ENCODE peak calls at places on chromosome 9, in five cellular contexts. S is HepG2, X is H1, I is K562, U is GM12878. V is an unnamed sample.

GRCh38 chr9:129895376-129896268 is 60.4 kb downstream of the USP20 start:
- DNase-seq in S (no peak), X (no peak), I (no peak), U (no peak), V (no peak)

GRCh38 chr9:132877818-132878694 is at the start of gene AK8:
- DNase-seq in X (peak), U (no peak), I (peak), S (peak), V (peak)

GRCh38 chr9:71120439-71121247 is 778 bp downstream of the TRPM3 start:
- DNase-seq in S (no peak), I (no peak), U (no peak), X (no peak), V (no peak)

GRCh38 chr9:131273791-131274673 is 2.3 kb downstream of the FAM78A start:
- DNase-seq in U (no peak), S (no peak), I (peak), X (no peak), V (no peak)

GRCh38 chr9:6910032-6910431 is 152.3 kb downstream of the KDM4C start:
- DNase-seq in X (no peak), I (no peak), U (no peak), S (no peak), V (peak)

GRCh38 chr9:70435948-70436347 is 21.5 kb upstream of the KLF9 start:
- DNase-seq in I (no peak), X (no peak), S (no peak), U (no peak), V (no peak)

GRCh38 chr9:84297162-84297821 is 43.3 kb downstream of the SLC28A3 start:
- DNase-seq in U (no peak), X (no peak), I (no peak), S (no peak), V (no peak)

GRCh38 chr9:111661802-111662491 is 542 bp downstream of the GNG10 start:
- DNase-seq in S (no peak), U (no peak), X (peak), I (peak), V (peak)

GRCh38 chr9:89878687-89879086 is 273.9 kb downstream of the GADD45G start:
- DNase-seq in X (peak), U (no peak), I (no peak), S (peak), V (peak)

GRCh38 chr9:99445920-99446319 is 223.8 kb downstream of the SEC61B start:
- DNase-seq in U (no peak), X (no peak), S (no peak), I (no peak), V (no peak)

GRCh38 chr9:135919318-135919717 is 12.0 kb upstream of the CAMSAP1 start:
- DNase-seq in I (no peak), U (no peak), X (no peak), S (no peak), V (no peak)

DNA sequence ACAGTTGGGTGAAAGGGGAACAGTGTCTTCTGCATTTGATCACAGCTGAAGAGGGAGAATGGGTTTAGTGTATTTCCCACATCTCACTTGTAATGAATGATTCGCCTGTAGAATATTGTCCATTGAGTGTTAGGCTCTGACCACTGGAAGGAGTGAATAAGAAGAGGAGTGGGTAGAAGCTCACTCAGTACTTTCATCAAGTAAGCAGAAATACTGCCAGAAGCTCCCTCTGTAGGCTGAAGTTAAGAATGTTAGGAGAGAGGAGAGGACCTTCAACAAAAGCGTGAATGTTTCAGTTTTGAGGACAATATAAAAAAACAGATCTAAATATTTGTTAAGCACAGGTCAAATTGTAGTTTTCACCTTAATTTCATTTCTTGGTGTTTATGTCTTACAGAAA is 27.5 kb downstream of the FSD1L start:
- DNase-seq in U (no peak), X (no peak), I (no peak), S (peak), V (no peak)
- TF ChIP-seq CTCF in U (no peak), X (peak), I (no peak), S (peak), V (peak)

GRCh38 chr9:95511232-95511951 is 5.4 kb downstream of the PTCH1 start:
- DNase-seq in X (peak), I (no peak), S (peak), U (no peak), V (no peak)
- TF ChIP-seq TAF1 in X (no peak), I (peak), S (no peak), U (no peak), V (peak)

GRCh38 chr9:36679710-36680109 is 107.0 kb downstream of the MELK start:
- DNase-seq in I (no peak), U (no peak), S (no peak), X (no peak), V (no peak)
- TF ChIP-seq CTCF in I (no peak), U (no peak), S (no peak), X (no peak), V (no peak)

GRCh38 chr9:98078895-98079294 is 22.4 kb downstream of the NANS start:
- DNase-seq in U (no peak), I (no peak), S (no peak), X (no peak), V (no peak)

GRCh38 chr9:98070704-98071103 is 14.2 kb downstream of the NANS start:
- DNase-seq in X (no peak), I (no peak), U (no peak), S (no peak), V (no peak)

GRCh38 chr9:98071737-98072136 is 15.2 kb downstream of the NANS start:
- DNase-seq in X (no peak), U (no peak), S (no peak), I (no peak), V (no peak)

GRCh38 chr9:98075332-98075805 is 18.8 kb downstream of the NANS start:
- DNase-seq in U (no peak), S (no peak), X (no peak), I (no peak), V (no peak)

GRCh38 chr9:98074119-98074990 is 17.8 kb downstream of the NANS start:
- DNase-seq in S (peak), I (peak), U (no peak), X (peak), V (peak)
- TF ChIP-seq TAF1 in S (no peak), I (no peak), U (no peak), X (no peak), V (no peak)

GRCh38 chr9:36834736-36835135 is 199.3 kb downstream of the PAX5 start:
- DNase-seq in X (no peak), I (no peak), S (no peak), U (no peak), V (no peak)
- TF ChIP-seq CTCF in X (no peak), I (no peak), S (no peak), U (no peak), V (no peak)

GRCh38 chr9:136947955-136948510 is 3.0 kb downstream of the C8G start:
- DNase-seq in I (no peak), U (no peak), X (peak), S (peak), V (peak)
- TF ChIP-seq TAF1 in I (no peak), U (no peak), X (no peak), S (no peak), V (no peak)

DNA sequence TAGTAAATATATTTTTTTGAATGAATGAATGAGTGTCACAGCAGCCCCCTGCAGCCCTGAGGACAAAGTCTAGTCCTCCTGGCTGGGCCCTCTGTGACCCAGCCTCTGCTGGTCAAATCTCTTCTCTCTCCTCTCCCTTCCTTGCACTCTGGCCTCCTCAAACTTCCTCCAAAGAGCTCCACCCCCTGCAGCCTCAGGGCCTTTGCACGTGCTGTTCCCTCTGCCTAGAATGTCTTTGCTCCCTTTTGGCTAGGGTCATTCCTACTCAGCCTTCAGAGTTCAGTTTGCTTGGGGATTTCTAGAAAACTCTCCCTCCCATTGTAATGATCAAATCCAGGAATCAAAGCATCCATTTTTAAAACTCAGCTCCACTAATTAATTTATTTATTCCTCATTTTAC is 13.0 kb downstream of the SH2D3C start:
- DNase-seq in I (no peak), S (no peak), X (no peak), U (no peak), V (no peak)
- TF ChIP-seq CTCF in I (no peak), S (no peak), X (no peak), U (no peak), V (no peak)

GRCh38 chr9:90988318-90988717 is 186.7 kb downstream of the SYK start:
- DNase-seq in X (no peak), S (no peak), I (no peak), U (no peak), V (no peak)

GRCh38 chr9:90995516-90995915 is 193.9 kb downstream of the SYK start:
- DNase-seq in S (no peak), U (no peak), I (no peak), X (no peak), V (no peak)

GRCh38 chr9:90987566-90987965 is 185.9 kb downstream of the SYK start:
- DNase-seq in X (no peak), U (no peak), S (no peak), I (no peak), V (no peak)

GRCh38 chr9:90996154-90996788 is 194.7 kb downstream of the SYK start:
- DNase-seq in S (no peak), I (no peak), U (no peak), X (no peak), V (no peak)

GRCh38 chr9:90991953-90992352 is 190.3 kb downstream of the SYK start:
- DNase-seq in U (no peak), X (no peak), I (no peak), S (peak), V (no peak)
- TF ChIP-seq TAF1 in U (no peak), X (no peak), I (no peak), S (no peak), V (no peak)

GRCh38 chr9:14748373-14748772 is 25.8 kb upstream of the CER1 start:
- DNase-seq in U (no peak), I (no peak), S (no peak), X (no peak), V (no peak)
- TF ChIP-seq CTCF in U (no peak), I (no peak), S (no peak), X (no peak), V (no peak)

GRCh38 chr9:746661-747434 is 94.6 kb upstream of the DMRT1 start:
- DNase-seq in U (no peak), S (no peak), I (no peak), X (peak), V (no peak)
- TF ChIP-seq TAF1 in U (no peak), S (no peak), I (no peak), X (no peak), V (no peak)

V was measured in SK-N-SH.